ENCODE peak calls at places on chromosomes 1 and 21, in ten cellular contexts. P, G, L, K, M, Z, R, I, H and F are unnamed samples.

GRCh38 chr1:151689494-151689893 is 27.1 kb downstream of the CELF3 start:
- ATAC-seq in I (no peak), G (peak), M (no peak), R (no peak), Z (peak), P (no peak), K (no peak), L (peak), H (no peak), F (no peak)

GRCh38 chr21:15763359-15763758 is 33.6 kb downstream of the USP25 start:
- ATAC-seq in K (peak), Z (no peak), H (no peak), L (no peak), P (peak), R (no peak), G (no peak), I (no peak), M (no peak), F (peak)

GRCh38 chr1:182391028-182391361 is 595 bp downstream of the GLUL start:
- ATAC-seq in G (peak), K (peak), M (no peak), P (peak), Z (peak), R (no peak), L (peak), H (peak), I (peak), F (peak)

GRCh38 chr1:185719021-185719420 is 15.2 kb upstream of the HMCN1 start:
- ATAC-seq in I (peak), R (peak), K (no peak), Z (no peak), H (no peak), M (no peak), P (no peak), L (no peak), G (no peak), F (no peak)

GRCh38 chr1:112317556-112317955 is 78.5 kb upstream of the CTTNBP2NL start:
- ATAC-seq in L (peak), R (no peak), K (no peak), Z (no peak), G (peak), H (no peak), P (no peak), M (no peak), I (no peak), F (no peak)

GRCh38 chr1:51189421-51190073 is 46.5 kb upstream of the RNF11 start:
- ATAC-seq in H (no peak), Z (peak), R (peak), I (peak), P (no peak), M (peak), L (no peak), K (no peak), G (no peak), F (no peak)

GRCh38 chr1:183327429-183328290 is 90.5 kb downstream of the NMNAT2 start:
- ATAC-seq in M (no peak), H (peak), L (peak), Z (peak), K (no peak), G (peak), P (no peak), R (no peak), I (no peak), F (no peak)

GRCh38 chr1:222314839-222315238 is 233.1 kb downstream of the HHIPL2 start:
- ATAC-seq in I (no peak), R (no peak), H (no peak), G (no peak), P (no peak), K (no peak), L (no peak), M (no peak), Z (no peak), F (peak)

GRCh38 chr1:224784606-224785328 is 144.7 kb upstream of the DNAH14 start:
- ATAC-seq in L (no peak), I (no peak), H (no peak), K (no peak), R (peak), Z (no peak), P (no peak), M (no peak), G (no peak), F (peak)

GRCh38 chr1:21280482-21280881 is 9.8 kb downstream of the ECE1 start:
- ATAC-seq in M (no peak), H (no peak), R (peak), G (no peak), I (no peak), P (no peak), Z (no peak), L (no peak), K (no peak), F (peak)

GRCh38 chr1:156086256-156086662 is 4.0 kb upstream of the MEX3A start:
- ATAC-seq in I (no peak), P (no peak), R (peak), L (peak), M (no peak), K (no peak), H (no peak), G (no peak), Z (peak), F (no peak)

GRCh38 chr1:96782861-96783260 is 61.3 kb downstream of the PTBP2 start:
- ATAC-seq in H (no peak), M (no peak), K (no peak), I (no peak), G (no peak), R (no peak), P (no peak), Z (no peak), L (no peak), F (no peak)

GRCh38 chr1:170734412-170735175 is 70.7 kb downstream of the PRRX1 start:
- ATAC-seq in H (peak), K (no peak), I (no peak), G (no peak), M (no peak), R (no peak), L (no peak), Z (no peak), P (no peak), F (no peak)

GRCh38 chr1:36425791-36426190 is 24.5 kb downstream of the OSCP1 start:
- ATAC-seq in G (no peak), I (no peak), H (no peak), Z (no peak), P (no peak), R (peak), K (peak), L (no peak), M (no peak), F (peak)

GRCh38 chr1:8551613-8552093 is 233.7 kb downstream of the SLC45A1 start:
- ATAC-seq in K (no peak), G (peak), H (no peak), P (no peak), I (no peak), L (no peak), R (no peak), Z (no peak), M (no peak), F (no peak)

GRCh38 chr1:235643837-235644692 is 5.5 kb downstream of the GNG4 start:
- ATAC-seq in I (no peak), M (no peak), K (no peak), H (no peak), Z (no peak), L (no peak), G (no peak), P (no peak), R (no peak), F (no peak)

GRCh38 chr21:43827015-43827611 is 37.7 kb downstream of the RRP1 start:
- ATAC-seq in M (no peak), H (peak), L (peak), I (peak), K (no peak), G (no peak), Z (peak), R (peak), P (peak), F (no peak)

GRCh38 chr1:80994934-80995333 is 805.8 kb upstream of the ADGRL2 start:
- ATAC-seq in R (no peak), K (no peak), H (no peak), G (no peak), M (no peak), I (no peak), P (no peak), Z (no peak), L (no peak), F (no peak)

GRCh38 chr1:195415584-195415983 is 1192.7 kb downstream of the KCNT2 start:
- ATAC-seq in L (no peak), H (no peak), K (peak), I (no peak), Z (no peak), R (no peak), M (no peak), P (no peak), G (no peak), F (peak)

GRCh38 chr1:9437931-9438330 is 101.3 kb upstream of the SLC25A33 start:
- ATAC-seq in K (no peak), P (no peak), H (peak), I (no peak), R (peak), M (no peak), G (peak), Z (no peak), L (no peak), F (no peak)

GRCh38 chr1:199098468-199098867 is 459.6 kb downstream of the PTPRC start:
- ATAC-seq in G (no peak), K (no peak), Z (no peak), H (no peak), P (no peak), M (no peak), L (no peak), I (no peak), R (no peak), F (no peak)

GRCh38 chr1:27257155-27257554 is 22.7 kb downstream of the WDTC1 start:
- ATAC-seq in K (no peak), L (no peak), Z (no peak), I (no peak), M (no peak), P (no peak), R (peak), G (no peak), H (no peak), F (no peak)

GRCh38 chr1:117101334-117101733 is 20.2 kb downstream of the TRIM45 start:
- ATAC-seq in K (no peak), P (no peak), L (peak), Z (peak), I (no peak), M (no peak), H (no peak), R (no peak), G (no peak), F (no peak)

GRCh38 chr1:64834734-64835133 is 89.9 kb downstream of the RAVER2 start:
- ATAC-seq in G (no peak), K (no peak), R (peak), H (no peak), M (no peak), I (no peak), Z (no peak), P (no peak), L (no peak), F (peak)